ENCODE peak calls at places on chromosomes 13 and 19, in ten cellular contexts. One of them, this sample, is unnamed.
A peak's percentile ranks its signal among the peaks of the same experiment; 100 is the strongest.

GRCh38 chr13:46207828-46208227 is 3.9 kb upstream of the LRRC63 start:
- DNase-seq in GM23338: peak; percentile 27
- DNase-seq in H9: no peak
- DNase-seq in mammary epithelial cell: no peak
- DNase-seq in neural progenitor cell: peak; percentile 49
- DNase-seq in IMR-90: no peak
- DNase-seq in PC-9: no peak
- DNase-seq in H1: no peak
- DNase-seq in neuronal stem cell: no peak
- DNase-seq in fibroblast of lung: no peak
- DNase-seq in this sample: no peak

GRCh38 chr19:43678512-43678911 is 8.5 kb upstream of the PLAUR start:
- DNase-seq in mammary epithelial cell: no peak
- DNase-seq in neural progenitor cell: no peak
- DNase-seq in neuronal stem cell: no peak
- DNase-seq in H1: no peak
- DNase-seq in GM23338: no peak
- DNase-seq in H9: no peak
- DNase-seq in IMR-90: no peak
- DNase-seq in PC-9: no peak
- DNase-seq in fibroblast of lung: no peak
- DNase-seq in this sample: no peak

GRCh38 chr19:872266-872951 is 12.9 kb downstream of the CFD start:
- DNase-seq in PC-9: peak; percentile 72
- DNase-seq in H9: peak; percentile 94
- DNase-seq in IMR-90: peak; percentile 38
- DNase-seq in mammary epithelial cell: peak; percentile 21
- DNase-seq in neuronal stem cell: no peak
- DNase-seq in neural progenitor cell: peak; percentile 85
- DNase-seq in fibroblast of lung: peak; percentile 75
- DNase-seq in H1: no peak
- DNase-seq in GM23338: peak; percentile 82
- DNase-seq in this sample: peak; percentile 45

GRCh38 chr19:44131955-44132354 is 9.4 kb upstream of the ZNF234 start:
- DNase-seq in neural progenitor cell: no peak
- DNase-seq in PC-9: no peak
- DNase-seq in IMR-90: no peak
- DNase-seq in mammary epithelial cell: no peak
- DNase-seq in fibroblast of lung: no peak
- DNase-seq in neuronal stem cell: no peak
- DNase-seq in H9: no peak
- DNase-seq in H1: no peak
- DNase-seq in GM23338: no peak
- DNase-seq in this sample: no peak

GRCh38 chr13:98771838-98772611 is 19.6 kb upstream of the SLC15A1 start:
- DNase-seq in neuronal stem cell: no peak
- DNase-seq in fibroblast of lung: no peak
- DNase-seq in H9: no peak
- DNase-seq in GM23338: no peak
- DNase-seq in IMR-90: no peak
- DNase-seq in PC-9: no peak
- DNase-seq in neural progenitor cell: no peak
- DNase-seq in H1: no peak
- DNase-seq in mammary epithelial cell: no peak
- DNase-seq in this sample: no peak

GRCh38 chr19:16861875-16862274 is 26.9 kb upstream of the F2RL3 start:
- DNase-seq in neural progenitor cell: no peak
- DNase-seq in GM23338: no peak
- DNase-seq in neuronal stem cell: no peak
- DNase-seq in PC-9: no peak
- DNase-seq in mammary epithelial cell: no peak
- DNase-seq in H1: no peak
- DNase-seq in H9: no peak
- DNase-seq in fibroblast of lung: no peak
- DNase-seq in IMR-90: no peak
- DNase-seq in this sample: no peak

GRCh38 chr19:29515706-29516357 is 10.0 kb upstream of the VSTM2B start:
- DNase-seq in neural progenitor cell: no peak
- DNase-seq in H9: no peak
- DNase-seq in fibroblast of lung: no peak
- DNase-seq in IMR-90: no peak
- DNase-seq in GM23338: no peak
- DNase-seq in PC-9: no peak
- DNase-seq in neuronal stem cell: no peak
- DNase-seq in mammary epithelial cell: no peak
- DNase-seq in H1: no peak
- DNase-seq in this sample: no peak

GRCh38 chr19:5515737-5516136 is 52.0 kb downstream of the TINCR start:
- DNase-seq in neural progenitor cell: no peak
- DNase-seq in GM23338: peak; percentile 66
- DNase-seq in H1: no peak
- DNase-seq in mammary epithelial cell: no peak
- DNase-seq in H9: no peak
- DNase-seq in PC-9: no peak
- DNase-seq in IMR-90: no peak
- DNase-seq in fibroblast of lung: no peak
- DNase-seq in neuronal stem cell: no peak
- DNase-seq in this sample: no peak

GRCh38 chr13:28047784-28048388 is 52.5 kb downstream of the FLT3 start:
- DNase-seq in mammary epithelial cell: peak; percentile 34
- DNase-seq in GM23338: no peak
- DNase-seq in fibroblast of lung: no peak
- DNase-seq in neuronal stem cell: no peak
- DNase-seq in H9: no peak
- DNase-seq in H1: no peak
- DNase-seq in IMR-90: peak; percentile 79
- DNase-seq in PC-9: peak; percentile 63
- DNase-seq in neural progenitor cell: no peak
- DNase-seq in this sample: peak; percentile 42

GRCh38 chr13:103961784-103962183 is 895.6 kb upstream of the SLC10A2 start:
- DNase-seq in neuronal stem cell: no peak
- DNase-seq in fibroblast of lung: no peak
- DNase-seq in H9: no peak
- DNase-seq in neural progenitor cell: no peak
- DNase-seq in mammary epithelial cell: no peak
- DNase-seq in IMR-90: no peak
- DNase-seq in GM23338: no peak
- DNase-seq in PC-9: no peak
- DNase-seq in H1: no peak
- DNase-seq in this sample: no peak
- H2AFZ ChIP-seq in neuronal stem cell: no peak overlapping the region
- H2AFZ ChIP-seq in fibroblast of lung: no peak overlapping the region
- H2AFZ ChIP-seq in H9: no peak overlapping the region
- H2AFZ ChIP-seq in neural progenitor cell: no peak overlapping the region
- H2AFZ ChIP-seq in mammary epithelial cell: no peak overlapping the region
- H2AFZ ChIP-seq in IMR-90: no peak overlapping the region
- H2AFZ ChIP-seq in GM23338: no peak overlapping the region
- H2AFZ ChIP-seq in PC-9: no peak overlapping the region
- H2AFZ ChIP-seq in H1: no peak overlapping the region
- H2AFZ ChIP-seq in this sample: no peak overlapping the region

DNA sequence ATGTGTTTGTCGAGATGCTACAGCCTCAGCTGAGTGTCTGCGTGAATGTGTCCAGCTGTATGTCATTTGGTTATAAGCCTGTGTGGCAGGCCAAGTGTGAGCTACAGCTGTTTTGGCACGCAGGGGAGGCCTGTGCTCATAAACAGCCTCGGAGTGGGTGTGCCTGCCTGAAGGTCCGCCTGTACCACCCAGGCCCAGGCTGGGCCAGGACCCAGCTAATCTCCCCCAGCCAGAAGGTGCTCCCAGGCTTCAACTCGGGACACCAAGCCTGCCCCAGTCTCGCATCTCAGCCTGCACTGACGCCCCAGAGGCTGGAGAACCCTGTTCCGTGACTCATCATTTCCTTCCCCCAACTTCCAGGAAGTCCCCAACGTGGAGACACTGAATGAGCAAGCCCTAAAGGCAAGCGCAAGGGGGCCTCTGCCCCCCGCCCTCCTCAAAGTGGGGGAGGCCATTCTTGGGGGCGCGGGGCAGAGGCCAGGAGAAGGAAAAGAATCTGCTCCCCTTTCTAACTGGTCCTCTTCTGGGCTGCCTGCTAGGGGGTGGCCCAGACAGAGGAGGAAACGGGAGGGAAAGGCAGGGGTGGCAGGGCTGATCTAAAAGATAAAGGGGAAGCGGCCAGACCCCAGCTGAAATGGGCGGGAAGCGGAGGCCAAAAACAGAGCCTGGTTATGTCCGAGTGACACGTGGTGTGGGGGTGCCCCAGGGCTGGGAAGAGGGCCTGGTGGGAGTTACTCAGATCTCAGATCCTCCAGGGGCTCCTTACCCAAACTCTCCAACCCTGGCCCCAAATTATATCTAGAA is 2.0 kb downstream of the SLC1A5 start:
- DNase-seq in neuronal stem cell: peak; percentile 33
- DNase-seq in fibroblast of lung: peak; percentile 94
- DNase-seq in H1: no peak
- DNase-seq in neural progenitor cell: peak; percentile 59
- DNase-seq in IMR-90: peak; percentile 83
- DNase-seq in mammary epithelial cell: peak; percentile 82
- DNase-seq in PC-9: peak; percentile 90
- DNase-seq in H9: no peak
- DNase-seq in GM23338: peak; percentile 64
- DNase-seq in this sample: peak; percentile 66
- H2AFZ ChIP-seq in neuronal stem cell: peak overlapping the region; percentile 68
- H2AFZ ChIP-seq in fibroblast of lung: no peak overlapping the region
- H2AFZ ChIP-seq in H1: no peak overlapping the region
- H2AFZ ChIP-seq in neural progenitor cell: no peak overlapping the region
- H2AFZ ChIP-seq in IMR-90: peak overlapping the region; percentile 48
- H2AFZ ChIP-seq in mammary epithelial cell: no peak overlapping the region
- H2AFZ ChIP-seq in PC-9: no peak overlapping the region
- H2AFZ ChIP-seq in H9: no peak overlapping the region
- H2AFZ ChIP-seq in GM23338: no peak overlapping the region
- H2AFZ ChIP-seq in this sample: no peak overlapping the region

GRCh38 chr13:38430761-38431160 is 81.1 kb downstream of the UFM1 start:
- DNase-seq in PC-9: no peak
- DNase-seq in mammary epithelial cell: no peak
- DNase-seq in GM23338: no peak
- DNase-seq in IMR-90: no peak
- DNase-seq in neuronal stem cell: no peak
- DNase-seq in fibroblast of lung: no peak
- DNase-seq in H1: no peak
- DNase-seq in H9: no peak
- DNase-seq in neural progenitor cell: no peak
- DNase-seq in this sample: no peak

DNA sequence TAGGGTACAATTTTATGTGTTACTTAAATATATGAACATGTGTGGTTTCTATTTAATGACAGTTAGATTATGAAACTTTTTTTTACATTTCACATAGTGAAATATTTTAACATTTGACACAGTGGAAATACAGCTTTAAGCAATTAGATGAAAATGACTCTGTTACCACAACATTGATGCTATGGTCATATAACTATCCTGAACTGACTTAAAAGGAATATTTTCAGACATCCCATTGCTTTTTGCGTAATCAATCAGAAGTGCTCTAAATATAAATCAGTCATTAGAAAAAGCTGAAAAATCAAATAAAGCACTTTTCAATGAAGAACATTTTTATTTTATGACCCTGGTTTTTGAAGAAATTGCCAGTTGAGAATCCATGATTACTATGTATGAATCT is 80.3 kb downstream of the UFM1 start:
- DNase-seq in neural progenitor cell: no peak
- DNase-seq in H1: no peak
- DNase-seq in neuronal stem cell: no peak
- DNase-seq in IMR-90: no peak
- DNase-seq in H9: no peak
- DNase-seq in mammary epithelial cell: no peak
- DNase-seq in fibroblast of lung: no peak
- DNase-seq in PC-9: no peak
- DNase-seq in GM23338: no peak
- DNase-seq in this sample: no peak
- H2AFZ ChIP-seq in neural progenitor cell: no peak overlapping the region
- H2AFZ ChIP-seq in H1: no peak overlapping the region
- H2AFZ ChIP-seq in neuronal stem cell: no peak overlapping the region
- H2AFZ ChIP-seq in IMR-90: no peak overlapping the region
- H2AFZ ChIP-seq in H9: no peak overlapping the region
- H2AFZ ChIP-seq in mammary epithelial cell: no peak overlapping the region
- H2AFZ ChIP-seq in fibroblast of lung: no peak overlapping the region
- H2AFZ ChIP-seq in PC-9: no peak overlapping the region
- H2AFZ ChIP-seq in GM23338: no peak overlapping the region
- H2AFZ ChIP-seq in this sample: no peak overlapping the region

DNA sequence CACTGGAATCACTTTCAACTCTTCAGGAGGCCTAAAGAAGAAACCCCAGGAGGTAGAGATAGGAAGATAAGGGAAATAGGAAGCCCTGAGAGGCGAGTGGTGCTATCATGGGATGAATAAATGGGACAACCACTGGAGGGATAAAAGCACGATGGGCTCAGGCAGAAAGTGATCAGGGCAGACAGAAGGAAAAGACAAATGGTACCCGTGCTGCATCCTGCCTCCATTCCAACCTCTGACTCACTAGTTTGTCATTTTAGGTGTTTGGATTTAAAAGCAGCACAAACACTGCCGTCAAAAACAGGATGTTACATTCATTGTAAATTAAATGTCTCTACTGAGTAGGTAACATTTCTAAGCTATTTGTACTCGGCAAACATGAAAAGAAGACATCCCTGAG is 314.3 kb upstream of the HTR2A start:
- DNase-seq in H1: peak; percentile 33
- DNase-seq in fibroblast of lung: no peak
- DNase-seq in GM23338: peak; percentile 24
- DNase-seq in neuronal stem cell: no peak
- DNase-seq in IMR-90: peak; percentile 40
- DNase-seq in neural progenitor cell: no peak
- DNase-seq in PC-9: no peak
- DNase-seq in H9: peak; percentile 33
- DNase-seq in mammary epithelial cell: peak; percentile 18
- DNase-seq in this sample: peak; percentile 70
- H2AFZ ChIP-seq in H1: peak overlapping the region; percentile 13
- H2AFZ ChIP-seq in fibroblast of lung: no peak overlapping the region
- H2AFZ ChIP-seq in GM23338: peak overlapping the region; percentile 7
- H2AFZ ChIP-seq in neuronal stem cell: no peak overlapping the region
- H2AFZ ChIP-seq in IMR-90: peak overlapping the region; percentile 71
- H2AFZ ChIP-seq in neural progenitor cell: no peak overlapping the region
- H2AFZ ChIP-seq in PC-9: no peak overlapping the region
- H2AFZ ChIP-seq in H9: no peak overlapping the region
- H2AFZ ChIP-seq in mammary epithelial cell: peak overlapping the region; percentile 67
- H2AFZ ChIP-seq in this sample: no peak overlapping the region

GRCh38 chr13:90738881-90739280 is 608.6 kb upstream of the MIR17HG start:
- DNase-seq in H9: no peak
- DNase-seq in neuronal stem cell: no peak
- DNase-seq in mammary epithelial cell: no peak
- DNase-seq in GM23338: no peak
- DNase-seq in fibroblast of lung: no peak
- DNase-seq in PC-9: no peak
- DNase-seq in H1: no peak
- DNase-seq in IMR-90: no peak
- DNase-seq in neural progenitor cell: no peak
- DNase-seq in this sample: no peak
- H2AFZ ChIP-seq in H9: no peak overlapping the region
- H2AFZ ChIP-seq in neuronal stem cell: no peak overlapping the region
- H2AFZ ChIP-seq in mammary epithelial cell: no peak overlapping the region
- H2AFZ ChIP-seq in GM23338: no peak overlapping the region
- H2AFZ ChIP-seq in fibroblast of lung: no peak overlapping the region
- H2AFZ ChIP-seq in PC-9: no peak overlapping the region
- H2AFZ ChIP-seq in H1: no peak overlapping the region
- H2AFZ ChIP-seq in IMR-90: no peak overlapping the region
- H2AFZ ChIP-seq in neural progenitor cell: no peak overlapping the region
- H2AFZ ChIP-seq in this sample: no peak overlapping the region

This sample was measured in PC-3.